ENCODE peak calls at places on chromosomes 13 and 19, in seven cellular contexts. J, Y, E, N, V, M and D are unnamed samples.

GRCh38 chr19:40605201-40605971 is 4.2 kb downstream of the LTBP4 start:
- DNase-seq in M (no peak), J (peak; percentile 76), E (peak; percentile 31), N (peak; percentile 71), Y (peak; percentile 79), V (peak; percentile 96), D (no peak)

GRCh38 chr13:77980592-77980991 is 62.0 kb upstream of the EDNRB start:
- DNase-seq in E (peak; percentile 81), N (peak; percentile 88), J (no peak), V (peak; percentile 94), Y (peak; percentile 78), M (no peak), D (no peak)

GRCh38 chr19:23071087-23071511 is 45.7 kb upstream of the ZNF730 start:
- DNase-seq in V (peak; percentile 60), N (no peak), E (peak; percentile 3), Y (no peak), M (no peak), J (peak; percentile 24), D (no peak)

GRCh38 chr19:33434886-33435705 is 61.6 kb downstream of the CEBPG start:
- DNase-seq in V (no peak), J (no peak), M (no peak), E (peak; percentile 32), N (peak; percentile 48), Y (peak; percentile 7), D (no peak)

GRCh38 chr19:32861596-32861995 is 8.0 kb downstream of the SLC7A9 start:
- DNase-seq in M (no peak), V (no peak), N (no peak), J (no peak), E (no peak), Y (no peak), D (no peak)

GRCh38 chr13:77904031-77904430 is 14.6 kb downstream of the EDNRB start:
- DNase-seq in M (no peak), E (no peak), V (peak; percentile 80), J (no peak), Y (no peak), N (no peak), D (no peak)

GRCh38 chr13:62706035-62706434 is 1290.4 kb upstream of the PCDH20 start:
- DNase-seq in V (no peak), Y (no peak), M (no peak), J (no peak), E (peak; percentile 25), N (no peak), D (no peak)

GRCh38 chr13:68170961-68171360 is 940.8 kb upstream of the PCDH9 start:
- DNase-seq in M (no peak), E (no peak), Y (no peak), J (no peak), N (no peak), V (no peak), D (no peak)

GRCh38 chr19:51688665-51689571 is 4.2 kb upstream of the SPACA6 start:
- DNase-seq in N (peak; percentile 98), J (peak; percentile 87), M (no peak), E (peak; percentile 95), Y (peak; percentile 97), V (peak; percentile 87), D (peak; percentile 79)

GRCh38 chr13:45950343-45950995 is 98.9 kb upstream of the SIAH3 start:
- DNase-seq in Y (no peak), V (peak; percentile 37), E (peak; percentile 26), J (no peak), M (no peak), N (no peak), D (no peak)

GRCh38 chr19:12956446-12957388 is at the start of gene GADD45GIP1:
- DNase-seq in V (peak; percentile 83), N (peak; percentile 70), Y (peak; percentile 83), J (peak; percentile 80), M (peak; percentile 38), E (peak; percentile 69), D (no peak)

GRCh38 chr13:46866150-46866549 is 30.7 kb downstream of the HTR2A start:
- DNase-seq in Y (peak; percentile 86), J (peak; percentile 58), E (peak; percentile 63), N (peak; percentile 96), V (peak; percentile 97), M (peak; percentile 17), D (no peak)

GRCh38 chr13:91362908-91363307 is 15.4 kb downstream of the MIR17HG start:
- DNase-seq in V (no peak), M (no peak), N (no peak), Y (no peak), E (no peak), J (no peak), D (no peak)

GRCh38 chr13:113924184-113924583 is 49.7 kb downstream of the C13orf46 start:
- DNase-seq in M (no peak), Y (no peak), J (no peak), N (no peak), E (no peak), V (no peak), D (no peak)

GRCh38 chr13:102817907-102818306 is 19.0 kb downstream of the BIVM start:
- DNase-seq in M (no peak), V (no peak), N (no peak), E (no peak), Y (peak; percentile 14), J (no peak), D (no peak)

GRCh38 chr13:98927954-98928927 is 49.6 kb downstream of the DOCK9 start:
- DNase-seq in V (peak; percentile 91), J (no peak), N (no peak), M (no peak), Y (peak; percentile 91), E (peak; percentile 58), D (no peak)

GRCh38 chr13:102724923-102725322 is 30.1 kb upstream of the METTL21C start:
- DNase-seq in E (peak; percentile 24), M (no peak), J (no peak), V (peak; percentile 92), Y (peak; percentile 7), N (no peak), D (no peak)

GRCh38 chr13:30504081-30504480 is 38.3 kb upstream of the HMGB1 start:
- DNase-seq in E (peak; percentile 31), M (no peak), N (no peak), J (no peak), V (peak; percentile 72), Y (no peak), D (no peak)

GRCh38 chr13:65932587-65933239 is 1297.4 kb downstream of the PCDH9 start:
- DNase-seq in N (peak; percentile 11), M (no peak), Y (no peak), V (peak; percentile 22), J (no peak), E (peak; percentile 7), D (no peak)

GRCh38 chr13:67416047-67416925 is 186.2 kb upstream of the PCDH9 start:
- DNase-seq in J (peak; percentile 81), V (peak; percentile 12), E (peak; percentile 29), Y (peak; percentile 74), N (peak; percentile 38), M (peak; percentile 38), D (peak; percentile 6)

GRCh38 chr19:49567722-49568454 is 12.5 kb downstream of the NOSIP start:
- DNase-seq in M (no peak), V (no peak), Y (no peak), E (no peak), J (no peak), N (no peak), D (no peak)

GRCh38 chr13:33686772-33687480 is 131.0 kb upstream of the RFC3 start:
- DNase-seq in E (no peak), J (no peak), Y (peak; percentile 39), V (peak; percentile 93), M (no peak), N (no peak), D (no peak)

GRCh38 chr13:41458939-41459753 is 1.8 kb downstream of the RGCC start:
- DNase-seq in V (peak; percentile 72), J (no peak), M (no peak), Y (peak; percentile 49), N (peak; percentile 54), E (peak; percentile 72), D (no peak)

GRCh38 chr13:50196118-50196517 is 180.9 kb downstream of the KCNRG start:
- DNase-seq in Y (no peak), M (no peak), N (no peak), J (no peak), E (no peak), V (no peak), D (no peak)
- H3K23ac ChIP-seq in Y (no peak overlapping the region), M (no peak overlapping the region), N (no peak overlapping the region), J (no peak overlapping the region), E (no peak overlapping the region), V (no peak overlapping the region), D (no peak overlapping the region)

GRCh38 chr19:28024920-28025319 is 1188.0 kb downstream of the UQCRFS1 start:
- DNase-seq in N (no peak), Y (no peak), E (no peak), V (no peak), J (no peak), M (no peak), D (no peak)
- H3K23ac ChIP-seq in N (no peak overlapping the region), Y (no peak overlapping the region), E (no peak overlapping the region), V (no peak overlapping the region), J (no peak overlapping the region), M (no peak overlapping the region), D (no peak overlapping the region)

DNA sequence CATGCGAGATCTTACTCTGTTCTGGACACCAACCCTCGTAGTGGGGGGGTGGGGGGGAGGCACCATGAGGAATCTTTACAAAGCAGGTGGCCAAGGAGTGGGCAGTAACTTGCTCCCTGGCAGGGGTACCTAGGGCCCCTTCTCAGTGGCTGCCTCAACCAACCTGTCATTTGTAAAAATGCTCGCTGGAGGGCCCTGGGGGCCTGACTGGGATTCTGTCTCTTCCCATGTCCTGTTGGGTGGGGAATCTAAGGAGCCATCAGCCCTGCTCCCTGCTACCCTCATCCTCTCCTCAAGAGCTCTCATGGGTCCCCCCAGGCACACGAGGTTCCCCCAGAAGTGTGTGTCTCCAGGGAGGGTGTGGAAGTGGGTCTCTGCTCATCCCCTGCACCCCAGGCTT is 1.5 kb downstream of the KCNN1 start:
- DNase-seq in E (no peak), J (no peak), V (no peak), N (no peak), Y (no peak), M (no peak), D (no peak)
- H3K23ac ChIP-seq in E (no peak overlapping the region), J (no peak overlapping the region), V (no peak overlapping the region), N (no peak overlapping the region), Y (no peak overlapping the region), M (no peak overlapping the region), D (peak overlapping the region; percentile 80)

GRCh38 chr13:25237083-25237482 is 50.2 kb downstream of the MTMR6 start:
- DNase-seq in V (no peak), M (no peak), J (no peak), Y (no peak), N (no peak), E (no peak), D (no peak)

GRCh38 chr13:25248071-25248470 is 39.2 kb downstream of the MTMR6 start:
- DNase-seq in J (no peak), V (no peak), Y (no peak), E (no peak), M (no peak), N (no peak), D (no peak)

GRCh38 chr13:25247345-25247744 is 39.9 kb downstream of the MTMR6 start:
- DNase-seq in E (no peak), Y (no peak), N (no peak), M (no peak), V (no peak), J (no peak), D (no peak)

GRCh38 chr13:25241007-25241406 is 46.3 kb downstream of the MTMR6 start:
- DNase-seq in J (no peak), M (no peak), Y (no peak), E (no peak), V (no peak), N (no peak), D (no peak)

DNA sequence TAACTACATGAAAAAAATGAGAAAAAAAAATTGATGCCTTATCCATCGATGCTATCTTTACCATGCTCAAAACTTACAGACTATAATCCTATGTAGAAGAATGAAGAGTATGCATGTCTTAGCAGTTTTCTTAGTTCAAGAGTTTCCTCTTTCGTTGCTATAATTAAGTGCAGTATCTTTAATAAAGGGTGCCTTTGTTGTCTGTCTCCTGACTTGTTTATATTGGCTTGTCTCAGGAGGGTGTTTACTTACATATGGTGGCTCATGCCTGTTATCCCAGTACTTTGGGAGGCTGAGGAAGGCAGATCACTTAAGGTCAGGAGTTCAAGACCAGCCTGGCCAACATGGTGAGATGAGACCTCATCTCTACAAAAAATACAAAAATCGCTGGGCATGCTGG is 44.3 kb downstream of the MTMR6 start:
- DNase-seq in J (no peak), M (no peak), Y (no peak), V (no peak), E (no peak), N (no peak), D (no peak)
- H3K23ac ChIP-seq in J (no peak overlapping the region), M (no peak overlapping the region), Y (no peak overlapping the region), V (no peak overlapping the region), E (no peak overlapping the region), N (no peak overlapping the region), D (no peak overlapping the region)